ENCODE peak calls at places on chromosomes 7 and 10, in four cellular contexts. T is IMR-90, W is uterus, Q is suprapubic skin. U is an unnamed sample.

GRCh38 chr7:3029138-3029537 is 14.5 kb downstream of the CARD11 start:
- DNase-seq in T (no peak), W (no peak), Q (peak), U (no peak)

GRCh38 chr10:28181478-28182096 is 121.3 kb downstream of the MPP7 start:
- DNase-seq in Q (no peak), T (peak), W (no peak), U (no peak)

GRCh38 chr7:86643478-86644281 is at the start of gene GRM3:
- DNase-seq in T (no peak), W (no peak), Q (no peak), U (no peak)

GRCh38 chr7:41977165-41977651 is 259.8 kb downstream of the GLI3 start:
- DNase-seq in Q (no peak), W (peak), T (peak), U (peak)

GRCh38 chr10:72250666-72251065 is 23.1 kb upstream of the DDIT4 start:
- DNase-seq in W (peak), Q (no peak), T (peak), U (peak)

GRCh38 chr10:64086083-64086772 is 565.0 kb downstream of the REEP3 start:
- DNase-seq in W (no peak), Q (no peak), T (no peak), U (no peak)

GRCh38 chr10:110637558-110638053 is 6.5 kb upstream of the RBM20 start:
- DNase-seq in W (no peak), Q (no peak), T (peak), U (no peak)

GRCh38 chr10:8056891-8057331 is 2.4 kb downstream of the GATA3 start:
- DNase-seq in T (no peak), W (no peak), Q (no peak), U (no peak)

GRCh38 chr7:96701258-96701657 is 8.4 kb downstream of the SEM1 start:
- DNase-seq in W (no peak), T (no peak), Q (no peak), U (no peak)

GRCh38 chr10:89373916-89374711 is 3.7 kb upstream of the IFIT1B start:
- DNase-seq in Q (peak), W (peak), T (peak), U (peak)

GRCh38 chr10:1215862-1216575 is 159.8 kb downstream of the WDR37 start:
- DNase-seq in Q (no peak), W (no peak), T (no peak), U (no peak)

GRCh38 chr10:128087884-128088695 is 38.1 kb downstream of the MKI67 start:
- DNase-seq in W (no peak), T (no peak), Q (peak), U (no peak)

GRCh38 chr7:43873300-43873699 is 4.0 kb upstream of the MRPS24 start:
- DNase-seq in Q (no peak), T (peak), W (peak), U (peak)

GRCh38 chr10:25683291-25683690 is 250.7 kb upstream of the MYO3A start:
- DNase-seq in W (no peak), Q (no peak), T (no peak), U (peak)

GRCh38 chr7:40536406-40536805 is 401.6 kb downstream of the SUGCT start:
- DNase-seq in W (no peak), Q (no peak), T (no peak), U (no peak)

GRCh38 chr7:106129291-106129690 is 17.2 kb upstream of the SYPL1 start:
- DNase-seq in Q (no peak), T (no peak), W (no peak), U (no peak)

GRCh38 chr7:122166708-122167107 is 22.7 kb upstream of the AASS start:
- DNase-seq in W (no peak), T (peak), Q (no peak), U (peak)

GRCh38 chr10:128064615-128065580 is 61.3 kb downstream of the MKI67 start:
- DNase-seq in Q (peak), W (peak), T (peak), U (peak)

GRCh38 chr7:114070246-114070645 is 151.4 kb upstream of the PPP1R3A start:
- DNase-seq in T (no peak), Q (no peak), W (no peak), U (peak)

GRCh38 chr7:34928052-34928451 is 109.2 kb downstream of the DPY19L1 start:
- DNase-seq in W (no peak), Q (no peak), T (no peak), U (peak)

GRCh38 chr7:5526190-5527037 is 102.8 kb upstream of the TNRC18 start:
- DNase-seq in W (no peak), Q (no peak), T (peak), U (peak)

GRCh38 chr10:78267598-78267997 is 233.9 kb downstream of the RPS24 start:
- DNase-seq in W (peak), T (peak), Q (no peak), U (peak)

GRCh38 chr7:20107582-20107981 is 109.6 kb downstream of the MACC1 start:
- DNase-seq in T (no peak), Q (no peak), W (no peak), U (no peak)

GRCh38 chr7:98365863-98366561 is 34.9 kb downstream of the BAIAP2L1 start:
- DNase-seq in Q (peak), T (no peak), W (peak), U (no peak)

GRCh38 chr7:38002689-38003088 is 82.2 kb downstream of the EPDR1 start:
- DNase-seq in Q (no peak), T (no peak), W (no peak), U (no peak)

GRCh38 chr7:105087981-105088380 is 74.0 kb downstream of the KMT2E start:
- DNase-seq in Q (no peak), T (no peak), W (no peak), U (peak)

GRCh38 chr10:72490951-72491350 is 134.9 kb downstream of the MICU1 start:
- DNase-seq in Q (no peak), T (peak), W (no peak), U (peak)

GRCh38 chr10:66180651-66181318 is 745.1 kb upstream of the LRRTM3 start:
- DNase-seq in Q (no peak), W (no peak), T (peak), U (peak)

GRCh38 chr10:116763440-116763839 is 21.1 kb upstream of the HSPA12A start:
- DNase-seq in Q (peak), T (no peak), W (no peak), U (no peak)